ENCODE peak calls at places on chromosomes 6 and 20, in seven cellular contexts. M is non-pigmented ciliary epithelial cell; G is mesendoderm; X is kidney tubule cell; A is SHP77 treated with DMSO at 0.1 percent for 48 hours; Z is T-helper 2 cell treated with Interferon-gamma antibody and Interleukin-4, amounts not matched to agents 5 μg/mL and 100 μg/mL, for 36 hours; E is Right ventricle myocardium superior. J is an unnamed sample.

GRCh38 chr6:3001773-3002293 is 2.1 kb downstream of the NQO2 start:
- DNase-seq in M (no peak), G (peak), X (peak), A (peak), Z (no peak), E (no peak), J (peak)

GRCh38 chr6:152474341-152474740 is 162.8 kb downstream of the SYNE1 start:
- DNase-seq in M (no peak), G (no peak), X (peak), A (no peak), Z (no peak), E (no peak), J (no peak)

GRCh38 chr6:134584809-134585528 is 267.1 kb upstream of the SGK1 start:
- DNase-seq in M (no peak), G (peak), X (no peak), A (no peak), Z (no peak), E (no peak), J (no peak)

GRCh38 chr20:41029150-41029872 is 689 bp downstream of the TOP1 start:
- DNase-seq in M (no peak), G (peak), X (peak), A (no peak), Z (peak), E (peak), J (peak)

GRCh38 chr6:166950443-166950821 is 5.9 kb downstream of the RNASET2 start:
- DNase-seq in M (no peak), G (no peak), X (no peak), A (no peak), Z (peak), E (no peak), J (no peak)

GRCh38 chr6:97919631-97920030 is 636.6 kb upstream of the MMS22L start:
- DNase-seq in M (no peak), G (no peak), X (no peak), A (no peak), Z (no peak), E (no peak), J (no peak)

GRCh38 chr6:26087284-26088115 is at the start of gene HFE:
- DNase-seq in M (peak), G (peak), X (peak), A (no peak), Z (peak), E (peak), J (no peak)

GRCh38 chr6:411402-412145 is 20.0 kb downstream of the IRF4 start:
- DNase-seq in M (no peak), G (no peak), X (no peak), A (no peak), Z (no peak), E (no peak), J (no peak)

GRCh38 chr6:7532232-7532631 is 9.2 kb upstream of the DSP start:
- DNase-seq in M (no peak), G (peak), X (peak), A (no peak), Z (no peak), E (no peak), J (no peak)

GRCh38 chr6:118812972-118813371 is 81.0 kb upstream of the ASF1A start:
- DNase-seq in M (peak), G (no peak), X (no peak), A (no peak), Z (no peak), E (no peak), J (no peak)

GRCh38 chr20:3813758-3814581 is 6.4 kb upstream of the AP5S1 start:
- DNase-seq in M (no peak), G (no peak), X (no peak), A (no peak), Z (no peak), E (no peak), J (no peak)

GRCh38 chr6:23600118-23600517 is 525.9 kb upstream of the NRSN1 start:
- DNase-seq in M (no peak), G (no peak), X (no peak), A (no peak), Z (no peak), E (no peak), J (no peak)

GRCh38 chr6:40881501-40881900 is 157.5 kb downstream of the UNC5CL start:
- DNase-seq in M (no peak), G (no peak), X (no peak), A (no peak), Z (no peak), E (no peak), J (no peak)

GRCh38 chr6:16452348-16452747 is 214.0 kb downstream of the GMPR start:
- DNase-seq in M (no peak), G (no peak), X (no peak), A (no peak), Z (no peak), E (no peak), J (no peak)

GRCh38 chr6:150637266-150637665 is 37.6 kb downstream of the PLEKHG1 start:
- DNase-seq in M (no peak), G (no peak), X (no peak), A (no peak), Z (no peak), E (no peak), J (no peak)

GRCh38 chr20:37262516-37262915 is 902 bp upstream of the GHRH start:
- DNase-seq in M (no peak), G (no peak), X (no peak), A (no peak), Z (no peak), E (no peak), J (no peak)

GRCh38 chr6:165317723-165318122 is 8.3 kb upstream of the C6orf118 start:
- DNase-seq in M (no peak), G (no peak), X (no peak), A (no peak), Z (no peak), E (no peak), J (no peak)

GRCh38 chr20:8309638-8310037 is 177.6 kb downstream of the PLCB1 start:
- DNase-seq in M (no peak), G (peak), X (peak), A (no peak), Z (no peak), E (no peak), J (peak)

GRCh38 chr6:22025468-22026159 is 271.2 kb downstream of the PRL start:
- DNase-seq in M (peak), G (peak), X (peak), A (peak), Z (peak), E (no peak), J (peak)

GRCh38 chr20:21027569-21027968 is 78.6 kb downstream of the LINC00237 start:
- DNase-seq in M (no peak), G (peak), X (peak), A (no peak), Z (no peak), E (no peak), J (peak)

GRCh38 chr20:47574616-47575401 is 73.1 kb downstream of the NCOA3 start:
- DNase-seq in M (no peak), G (no peak), X (peak), A (peak), Z (no peak), E (no peak), J (no peak)

GRCh38 chr6:38350882-38351281 is 288.8 kb downstream of the BTBD9 start:
- DNase-seq in M (no peak), G (peak), X (peak), A (no peak), Z (no peak), E (no peak), J (no peak)

GRCh38 chr6:112337209-112337638 is 9.9 kb upstream of the RFPL4B start:
- DNase-seq in M (no peak), G (peak), X (peak), A (peak), Z (no peak), E (peak), J (peak)

GRCh38 chr6:132749111-132749510 is 8.6 kb downstream of the VNN2 start:
- DNase-seq in M (no peak), G (peak), X (no peak), A (no peak), Z (no peak), E (no peak), J (no peak)

GRCh38 chr6:36028088-36028886 is 679 bp downstream of the MAPK14 start:
- DNase-seq in M (no peak), G (peak), X (peak), A (no peak), Z (no peak), E (peak), J (no peak)

GRCh38 chr20:63702036-63702665 is 5.6 kb downstream of the ARFRP1 start:
- DNase-seq in M (no peak), G (no peak), X (no peak), A (no peak), Z (no peak), E (peak), J (peak)

GRCh38 chr6:55456016-55456415 is 123.0 kb downstream of the HMGCLL1 start:
- DNase-seq in M (no peak), G (no peak), X (no peak), A (no peak), Z (no peak), E (no peak), J (no peak)

GRCh38 chr6:22205266-22205665 is 91.6 kb downstream of the PRL start:
- DNase-seq in M (no peak), G (no peak), X (no peak), A (no peak), Z (no peak), E (no peak), J (no peak)

GRCh38 chr20:8447262-8448120 is 315.4 kb downstream of the PLCB1 start:
- DNase-seq in M (no peak), G (no peak), X (peak), A (no peak), Z (no peak), E (no peak), J (no peak)

GRCh38 chr20:16145919-16146318 is 427.3 kb downstream of the KIF16B start:
- DNase-seq in M (no peak), G (no peak), X (no peak), A (no peak), Z (no peak), E (no peak), J (no peak)

GRCh38 chr20:50469324-50469723 is 40.9 kb upstream of the PTPN1 start:
- DNase-seq in M (no peak), G (no peak), X (no peak), A (no peak), Z (no peak), E (no peak), J (no peak)

J was measured in HAP-1.